ENCODE peak calls at places on chromosome 19, in eight cellular contexts. One of them, this sample, is unnamed.

GRCh38 chr19:13226983-13227382 is 76.8 kb downstream of the IER2 start:
- DNase-seq in RKO: no peak
- DNase-seq in NCI-H2081: no peak
- DNase-seq in suprapubic skin: no peak
- DNase-seq in H54: no peak
- DNase-seq in CD4-positive, alpha-beta T cell: no peak
- DNase-seq in activated effector memory CD4-positive, alpha-beta T cell treated with anti-CD3 and anti-CD28 coated beads, Interleukin-2, amount 50 U/mL, for 16 hours: no peak
- DNase-seq in T1000: no peak
- DNase-seq in this sample: no peak

GRCh38 chr19:47109541-47110375 is 3.8 kb downstream of the ZC3H4 start:
- DNase-seq in RKO: peak
- DNase-seq in NCI-H2081: no peak
- DNase-seq in suprapubic skin: no peak
- DNase-seq in H54: no peak
- DNase-seq in CD4-positive, alpha-beta T cell: peak
- DNase-seq in activated effector memory CD4-positive, alpha-beta T cell treated with anti-CD3 and anti-CD28 coated beads, Interleukin-2, amount 50 U/mL, for 16 hours: peak
- DNase-seq in T1000: no peak
- DNase-seq in this sample: no peak

GRCh38 chr19:9702186-9702585 is 27.3 kb upstream of the ZNF562 start:
- DNase-seq in RKO: no peak
- DNase-seq in NCI-H2081: no peak
- DNase-seq in suprapubic skin: no peak
- DNase-seq in H54: no peak
- DNase-seq in CD4-positive, alpha-beta T cell: no peak
- DNase-seq in activated effector memory CD4-positive, alpha-beta T cell treated with anti-CD3 and anti-CD28 coated beads, Interleukin-2, amount 50 U/mL, for 16 hours: no peak
- DNase-seq in T1000: no peak
- DNase-seq in this sample: no peak

GRCh38 chr19:14439014-14439413 is 5.9 kb downstream of the PKN1 start:
- DNase-seq in RKO: no peak
- DNase-seq in NCI-H2081: no peak
- DNase-seq in suprapubic skin: no peak
- DNase-seq in H54: no peak
- DNase-seq in CD4-positive, alpha-beta T cell: no peak
- DNase-seq in activated effector memory CD4-positive, alpha-beta T cell treated with anti-CD3 and anti-CD28 coated beads, Interleukin-2, amount 50 U/mL, for 16 hours: no peak
- DNase-seq in T1000: no peak
- DNase-seq in this sample: no peak

GRCh38 chr19:35006342-35006998 is 6.3 kb downstream of the GRAMD1A start:
- DNase-seq in RKO: no peak
- DNase-seq in NCI-H2081: no peak
- DNase-seq in suprapubic skin: no peak
- DNase-seq in H54: no peak
- DNase-seq in CD4-positive, alpha-beta T cell: no peak
- DNase-seq in activated effector memory CD4-positive, alpha-beta T cell treated with anti-CD3 and anti-CD28 coated beads, Interleukin-2, amount 50 U/mL, for 16 hours: no peak
- DNase-seq in T1000: peak
- DNase-seq in this sample: no peak

GRCh38 chr19:18112989-18113478 is 15.5 kb downstream of the MAST3 start:
- DNase-seq in RKO: peak
- DNase-seq in NCI-H2081: peak
- DNase-seq in suprapubic skin: peak
- DNase-seq in H54: peak
- DNase-seq in CD4-positive, alpha-beta T cell: peak
- DNase-seq in activated effector memory CD4-positive, alpha-beta T cell treated with anti-CD3 and anti-CD28 coated beads, Interleukin-2, amount 50 U/mL, for 16 hours: peak
- DNase-seq in T1000: peak
- DNase-seq in this sample: peak

GRCh38 chr19:41436664-41436951 is 3.1 kb downstream of the DMAC2 start:
- DNase-seq in RKO: no peak
- DNase-seq in NCI-H2081: no peak
- DNase-seq in suprapubic skin: no peak
- DNase-seq in H54: no peak
- DNase-seq in CD4-positive, alpha-beta T cell: no peak
- DNase-seq in activated effector memory CD4-positive, alpha-beta T cell treated with anti-CD3 and anti-CD28 coated beads, Interleukin-2, amount 50 U/mL, for 16 hours: no peak
- DNase-seq in T1000: no peak
- DNase-seq in this sample: no peak

GRCh38 chr19:35868172-35868822 is at the start of gene APLP1:
- DNase-seq in RKO: peak
- DNase-seq in NCI-H2081: peak
- DNase-seq in suprapubic skin: no peak
- DNase-seq in H54: peak
- DNase-seq in CD4-positive, alpha-beta T cell: peak
- DNase-seq in activated effector memory CD4-positive, alpha-beta T cell treated with anti-CD3 and anti-CD28 coated beads, Interleukin-2, amount 50 U/mL, for 16 hours: peak
- DNase-seq in T1000: peak
- DNase-seq in this sample: peak